ENCODE peak calls at places on chromosomes 12 and 14, in four cellular contexts. C, L, F and A are unnamed samples.

GRCh38 chr12:6553051-6553868 is 2.6 kb downstream of the IFFO1 start:
- DNase-seq in L (no peak), F (no peak), C (no peak), A (no peak)

GRCh38 chr12:5480953-5481300 is 49.0 kb downstream of the NTF3 start:
- DNase-seq in C (peak), L (no peak), F (no peak), A (no peak)

GRCh38 chr12:107402041-107403022 is 283.3 kb upstream of the PWP1 start:
- DNase-seq in C (peak), F (peak), L (peak), A (no peak)

GRCh38 chr14:44657153-44657552 is 150.1 kb upstream of the FSCB start:
- DNase-seq in C (no peak), F (no peak), L (no peak), A (no peak)

GRCh38 chr12:53290661-53291060 is 4.7 kb upstream of the PFDN5 start:
- DNase-seq in L (no peak), F (no peak), C (no peak), A (no peak)

GRCh38 chr12:53937596-53938275 is 895 bp upstream of the HOXC13 start:
- DNase-seq in F (no peak), L (no peak), C (no peak), A (no peak)

GRCh38 chr12:25187781-25188180 is 7.2 kb downstream of the DNAI7 start:
- DNase-seq in C (no peak), L (no peak), F (no peak), A (no peak)

GRCh38 chr14:61145258-61145902 is 135.8 kb downstream of the TMEM30B start:
- DNase-seq in F (no peak), L (no peak), C (no peak), A (no peak)

GRCh38 chr12:111359231-111359913 is 9.5 kb downstream of the PHETA1 start:
- DNase-seq in C (no peak), F (no peak), L (no peak), A (no peak)

GRCh38 chr12:1204581-1205121 is 213.6 kb downstream of the ERC1 start:
- DNase-seq in C (no peak), L (no peak), F (no peak), A (peak)

GRCh38 chr14:79395061-79395460 is 816.2 kb downstream of the DIO2 start:
- DNase-seq in F (no peak), C (no peak), L (no peak), A (no peak)

GRCh38 chr12:50353404-50353803 is 43.0 kb downstream of the FAM186A start:
- DNase-seq in F (no peak), L (no peak), C (no peak), A (no peak)

GRCh38 chr12:50192908-50193307 is 25.7 kb upstream of the CERS5 start:
- DNase-seq in C (no peak), F (no peak), L (no peak), A (no peak)

GRCh38 chr12:62640910-62641448 is 174.4 kb downstream of the MON2 start:
- DNase-seq in F (no peak), C (no peak), L (no peak), A (peak)

GRCh38 chr14:96097752-96098151 is 58.6 kb downstream of the C14orf132 start:
- DNase-seq in F (no peak), L (peak), C (no peak), A (no peak)

GRCh38 chr12:122021193-122021821 is 377 bp upstream of the BCL7A start:
- DNase-seq in C (peak), F (no peak), L (no peak), A (no peak)

GRCh38 chr14:67240168-67240932 is 885 bp upstream of the PALS1 start:
- DNase-seq in C (peak), F (no peak), L (peak), A (no peak)

GRCh38 chr12:40137252-40137651 is 31.4 kb upstream of the SLC2A13 start:
- DNase-seq in C (no peak), F (no peak), L (no peak), A (no peak)

GRCh38 chr14:92847220-92848148 is 53.4 kb downstream of the GOLGA5 start:
- DNase-seq in F (no peak), L (no peak), C (no peak), A (no peak)

GRCh38 chr14:89767861-89768268 is 186.7 kb downstream of the EFCAB11 start:
- DNase-seq in F (no peak), L (peak), C (peak), A (peak)

GRCh38 chr14:95597784-95598204 is 62.9 kb downstream of the GLRX5 start:
- DNase-seq in C (peak), L (no peak), F (peak), A (no peak)

GRCh38 chr12:105783983-105784947 is 354.5 kb downstream of the NUAK1 start:
- DNase-seq in F (no peak), L (no peak), C (no peak), A (peak)

GRCh38 chr12:28583771-28584261 is 393.6 kb downstream of the CCDC91 start:
- DNase-seq in L (no peak), F (no peak), C (no peak), A (no peak)

GRCh38 chr12:75725505-75726120 is 214.2 kb upstream of the KRR1 start:
- DNase-seq in L (no peak), C (no peak), F (no peak), A (no peak)

GRCh38 chr12:2779281-2779680 is 15.5 kb upstream of the FKBP4 start:
- DNase-seq in C (no peak), L (no peak), F (peak), A (no peak)

GRCh38 chr12:7108042-7108927 is 729 bp downstream of the C1RL start:
- DNase-seq in L (peak), C (peak), F (peak), A (peak)

GRCh38 chr14:50805396-50805795 is 25.6 kb downstream of the NIN start:
- DNase-seq in F (no peak), C (no peak), L (no peak), A (no peak)

GRCh38 chr12:110135012-110135411 is 10.9 kb downstream of the IFT81 start:
- DNase-seq in L (no peak), C (no peak), F (no peak), A (no peak)

GRCh38 chr12:100447405-100447804 is 26.3 kb upstream of the NR1H4 start:
- DNase-seq in C (no peak), L (no peak), F (no peak), A (no peak)

GRCh38 chr12:47891356-47891755 is 13.4 kb downstream of the VDR start:
- DNase-seq in F (no peak), L (no peak), C (no peak), A (no peak)

DNA sequence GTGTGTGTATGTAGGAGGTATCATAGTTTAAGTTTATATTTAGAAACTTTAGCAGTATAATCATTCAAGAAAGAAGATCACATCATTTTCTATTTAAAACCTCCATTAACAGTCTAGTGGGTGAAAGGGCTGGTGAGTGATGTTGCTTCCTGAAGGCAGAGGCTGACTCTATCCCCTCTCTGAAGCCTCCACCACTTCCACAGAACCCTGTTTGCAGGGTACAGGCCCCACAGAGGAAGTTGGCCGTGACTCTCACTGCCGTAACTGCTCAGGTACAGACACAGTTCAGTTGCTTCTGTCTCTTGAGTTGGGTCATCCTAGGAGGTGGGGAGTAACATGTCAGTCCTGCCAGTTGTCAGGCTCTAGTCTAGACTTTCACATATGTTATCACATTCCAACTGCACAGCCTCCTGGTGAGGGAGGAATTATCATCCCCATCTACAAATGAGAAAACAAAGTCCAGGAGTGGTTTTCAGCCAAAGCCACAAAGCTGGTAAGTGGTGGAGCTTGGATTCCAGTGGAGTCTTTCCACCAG is 31.5 kb downstream of the CFL2 start:
- DNase-seq in L (no peak), F (no peak), C (no peak), A (no peak)
- TF ChIP-seq NR2C2 in L (no peak), F (no peak), C (no peak), A (no peak)

DNA sequence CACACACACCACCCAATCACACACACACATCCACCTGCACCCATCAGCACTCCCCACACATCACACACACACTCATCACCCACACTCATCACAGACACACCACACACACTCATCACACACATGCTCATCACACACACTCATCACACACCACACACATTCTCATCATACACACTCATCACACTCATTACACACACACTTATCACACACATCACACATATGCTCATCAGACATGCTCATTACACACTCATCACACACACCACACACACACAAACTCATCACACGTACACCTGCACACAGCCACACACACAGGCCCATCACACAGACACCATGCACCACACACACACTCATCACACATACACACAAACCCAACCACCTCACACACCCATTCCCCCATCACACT is 107.5 kb upstream of the C14orf180 start:
- DNase-seq in C (no peak), F (no peak), L (no peak), A (no peak)
- TF ChIP-seq NR2C2 in C (no peak), F (no peak), L (no peak), A (no peak)

GRCh38 chr12:71504471-71504852 is 64.9 kb downstream of the LGR5 start:
- DNase-seq in L (no peak), C (no peak), F (no peak), A (no peak)
- TF ChIP-seq NR2C2 in L (no peak), C (no peak), F (no peak), A (no peak)

GRCh38 chr14:33647385-33647786 is 303.5 kb downstream of the EGLN3 start:
- DNase-seq in F (no peak), L (no peak), C (no peak), A (no peak)
- TF ChIP-seq NR2C2 in F (no peak), L (no peak), C (no peak), A (no peak)

DNA sequence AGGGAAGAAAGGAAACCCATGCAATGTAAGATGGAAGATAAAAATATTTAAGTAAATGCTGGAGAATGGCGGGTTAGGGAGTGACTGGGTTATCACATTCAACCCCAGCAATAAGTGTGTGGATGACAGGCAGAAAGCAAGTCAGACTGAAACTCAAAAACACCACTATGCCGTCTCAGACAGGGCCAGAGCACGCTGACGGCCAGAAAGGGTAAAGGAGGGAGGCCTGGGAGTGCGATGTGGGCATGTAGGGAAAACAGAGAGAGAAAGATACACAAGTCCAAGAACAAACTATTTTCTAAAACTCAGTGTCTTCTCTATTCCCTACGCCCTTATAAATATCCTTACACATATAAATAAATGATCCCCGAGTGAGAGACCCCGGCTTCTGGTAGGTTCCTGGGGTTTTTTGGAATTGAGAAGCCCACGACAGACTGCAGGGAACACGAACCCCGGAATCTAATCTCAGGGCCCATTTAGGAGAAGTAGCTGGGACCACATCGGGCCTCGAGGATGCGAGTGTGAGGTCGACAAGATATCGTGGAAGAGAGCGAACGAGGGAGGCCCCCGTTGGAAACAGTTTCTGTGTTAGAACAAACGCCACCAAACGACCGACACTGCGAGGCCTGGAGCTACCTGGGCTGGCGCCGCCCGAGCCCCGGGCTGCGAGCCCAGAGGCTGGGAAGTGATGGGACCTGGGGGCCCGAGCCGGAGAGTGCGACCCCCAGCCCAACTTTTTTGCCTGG is 744 bp upstream of the OTX2 start:
- DNase-seq in L (no peak), F (no peak), C (peak), A (no peak)
- TF ChIP-seq NR2C2 in L (no peak), F (no peak), C (no peak), A (no peak)